ENCODE peak calls at places on chromosome 16, in five cellular contexts. S is HCT116, Y is HepG2, F is GM12878, R is K562. Q is an unnamed sample.

GRCh38 chr16:29726845-29727379 is 18.9 kb downstream of the C16orf54 start:
- DNase-seq in S (no peak), F (no peak), Y (no peak), R (no peak), Q (no peak)

GRCh38 chr16:51290886-51291285 is 139.8 kb upstream of the SALL1 start:
- DNase-seq in R (no peak), Y (no peak), S (no peak), F (no peak), Q (no peak)

GRCh38 chr16:24367186-24367585 is 111.1 kb downstream of the CACNG3 start:
- DNase-seq in R (no peak), S (no peak), F (no peak), Y (no peak), Q (no peak)

GRCh38 chr16:56423584-56424403 is 1.6 kb downstream of the AMFR start:
- DNase-seq in S (no peak), F (peak), R (peak), Y (peak), Q (no peak)

GRCh38 chr16:533391-534088 is 6.0 kb downstream of the CAPN15 start:
- DNase-seq in S (no peak), Y (peak), R (no peak), F (no peak), Q (no peak)

GRCh38 chr16:72985148-72985882 is 62.6 kb downstream of the ZFHX3 start:
- DNase-seq in R (no peak), F (no peak), S (no peak), Y (no peak), Q (no peak)

GRCh38 chr16:24208710-24209109 is 47.4 kb upstream of the CACNG3 start:
- DNase-seq in R (no peak), Y (no peak), F (no peak), S (no peak), Q (no peak)

GRCh38 chr16:30748634-30749445 is 615 bp downstream of the PHKG2 start:
- DNase-seq in S (no peak), Y (no peak), F (no peak), R (peak), Q (no peak)

GRCh38 chr16:64440421-64440831 is 681.4 kb downstream of the CDH11 start:
- DNase-seq in Y (peak), F (no peak), R (no peak), S (no peak), Q (no peak)

GRCh38 chr16:80615751-80616150 is 75.0 kb downstream of the DYNLRB2 start:
- DNase-seq in R (no peak), Y (no peak), F (no peak), S (no peak), Q (no peak)

GRCh38 chr16:14564881-14565687 is 65.0 kb downstream of the PARN start:
- DNase-seq in S (no peak), F (no peak), Y (peak), R (no peak), Q (no peak)

GRCh38 chr16:29994613-29995329 is 646 bp downstream of the HIRIP3 start:
- DNase-seq in Y (no peak), S (no peak), R (peak), F (no peak), Q (no peak)

GRCh38 chr16:2468142-2468724 is 2.9 kb upstream of the NTN3 start:
- DNase-seq in R (no peak), Y (no peak), S (no peak), F (no peak), Q (no peak)

GRCh38 chr16:9092963-9093477 is 1.6 kb downstream of the HAPSTR1 start:
- DNase-seq in S (no peak), Y (no peak), R (peak), F (no peak), Q (no peak)

GRCh38 chr16:53829186-53829747 is 125.3 kb downstream of the FTO start:
- DNase-seq in Y (no peak), F (no peak), R (no peak), S (no peak), Q (no peak)

GRCh38 chr16:6528217-6528616 is 804.4 kb upstream of the RBFOX1 start:
- DNase-seq in Y (peak), R (no peak), F (no peak), S (no peak), Q (no peak)

GRCh38 chr16:20300312-20301097 is 26.8 kb downstream of the GP2 start:
- DNase-seq in Y (peak), R (peak), S (peak), F (peak), Q (peak)

GRCh38 chr16:10081201-10081940 is 100.9 kb downstream of the GRIN2A start:
- DNase-seq in Y (no peak), S (no peak), F (no peak), R (no peak), Q (no peak)

GRCh38 chr16:50193594-50193993 is 40.5 kb downstream of the TENT4B start:
- DNase-seq in Y (no peak), R (no peak), S (no peak), F (no peak), Q (no peak)

GRCh38 chr16:89017543-89017942 is 40.5 kb upstream of the CBFA2T3 start:
- DNase-seq in F (no peak), R (no peak), Y (no peak), S (no peak), Q (no peak)

GRCh38 chr16:79756571-79756970 is 156.0 kb upstream of the MAF start:
- DNase-seq in R (no peak), Y (no peak), F (no peak), S (no peak), Q (no peak)

GRCh38 chr16:78437352-78437968 is 338.0 kb downstream of the WWOX start:
- DNase-seq in S (no peak), Y (peak), R (peak), F (no peak), Q (no peak)

GRCh38 chr16:27972500-27972899 is 91.0 kb downstream of the GSG1L start:
- DNase-seq in Y (peak), S (peak), R (peak), F (peak), Q (peak)

GRCh38 chr16:89962754-89963498 is 14.4 kb downstream of the DEF8 start:
- DNase-seq in F (no peak), S (no peak), Y (no peak), R (no peak), Q (no peak)

GRCh38 chr16:8767176-8767575 is 30.3 kb downstream of the TMEM186 start:
- DNase-seq in S (no peak), Y (no peak), R (no peak), F (no peak), Q (no peak)

GRCh38 chr16:56195151-56195550 is 3.9 kb downstream of the GNAO1 start:
- DNase-seq in Y (no peak), R (no peak), F (no peak), S (no peak), Q (no peak)

GRCh38 chr16:47971225-47971624 is 184.6 kb downstream of the ABCC12 start:
- DNase-seq in R (no peak), F (no peak), S (no peak), Y (no peak), Q (no peak)

GRCh38 chr16:2372684-2373083 is 32.2 kb upstream of the ABCA3 start:
- DNase-seq in F (no peak), S (no peak), Y (no peak), R (no peak), Q (no peak)

GRCh38 chr16:82402665-82403218 is 224.0 kb upstream of the CDH13 start:
- DNase-seq in S (no peak), F (no peak), Y (no peak), R (no peak), Q (no peak)

GRCh38 chr16:31455601-31456314 is 3.5 kb upstream of the ARMC5 start:
- DNase-seq in S (no peak), Y (no peak), F (no peak), R (peak), Q (peak)

GRCh38 chr16:75319513-75320401 is 68.3 kb upstream of the BCAR1 start:
- DNase-seq in S (no peak), Y (no peak), R (no peak), F (peak), Q (no peak)

GRCh38 chr16:53129281-53130192 is 74.7 kb downstream of the CHD9 start:
- DNase-seq in Y (peak), S (no peak), R (peak), F (no peak), Q (no peak)

GRCh38 chr16:57893559-57894389 is 77.2 kb downstream of the CNGB1 start:
- DNase-seq in Y (peak), F (no peak), R (no peak), S (no peak), Q (no peak)
- TF ChIP-seq ZNF274 in Y (no peak), F (no peak), R (no peak), S (no peak), Q (no peak)

DNA sequence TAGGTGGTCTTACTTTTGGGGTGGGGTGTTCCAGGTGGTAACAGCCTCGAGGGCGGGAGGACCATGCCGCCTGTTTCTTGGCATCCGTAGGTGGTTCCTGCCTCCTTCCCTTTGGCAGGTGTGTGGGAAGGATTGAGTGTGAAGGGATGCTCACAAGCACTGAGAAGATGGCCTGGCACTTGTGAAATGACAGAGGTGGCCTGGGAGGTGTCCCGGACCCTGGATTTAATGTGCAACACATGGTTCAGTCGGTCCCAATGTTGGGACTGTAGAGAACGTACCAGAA is 165.8 kb upstream of the FOXF1 start:
- DNase-seq in R (no peak), Y (no peak), S (no peak), F (no peak), Q (no peak)
- H3K27ac ChIP-seq in R (no peak), Y (no peak), S (no peak), F (no peak), Q (no peak)

GRCh38 chr16:87895641-87896141 is 26.4 kb upstream of the SLC7A5 start:
- DNase-seq in F (peak), S (no peak), Y (no peak), R (no peak), Q (no peak)
- TF ChIP-seq ZNF274 in F (no peak), S (no peak), Y (no peak), R (no peak), Q (no peak)

DNA sequence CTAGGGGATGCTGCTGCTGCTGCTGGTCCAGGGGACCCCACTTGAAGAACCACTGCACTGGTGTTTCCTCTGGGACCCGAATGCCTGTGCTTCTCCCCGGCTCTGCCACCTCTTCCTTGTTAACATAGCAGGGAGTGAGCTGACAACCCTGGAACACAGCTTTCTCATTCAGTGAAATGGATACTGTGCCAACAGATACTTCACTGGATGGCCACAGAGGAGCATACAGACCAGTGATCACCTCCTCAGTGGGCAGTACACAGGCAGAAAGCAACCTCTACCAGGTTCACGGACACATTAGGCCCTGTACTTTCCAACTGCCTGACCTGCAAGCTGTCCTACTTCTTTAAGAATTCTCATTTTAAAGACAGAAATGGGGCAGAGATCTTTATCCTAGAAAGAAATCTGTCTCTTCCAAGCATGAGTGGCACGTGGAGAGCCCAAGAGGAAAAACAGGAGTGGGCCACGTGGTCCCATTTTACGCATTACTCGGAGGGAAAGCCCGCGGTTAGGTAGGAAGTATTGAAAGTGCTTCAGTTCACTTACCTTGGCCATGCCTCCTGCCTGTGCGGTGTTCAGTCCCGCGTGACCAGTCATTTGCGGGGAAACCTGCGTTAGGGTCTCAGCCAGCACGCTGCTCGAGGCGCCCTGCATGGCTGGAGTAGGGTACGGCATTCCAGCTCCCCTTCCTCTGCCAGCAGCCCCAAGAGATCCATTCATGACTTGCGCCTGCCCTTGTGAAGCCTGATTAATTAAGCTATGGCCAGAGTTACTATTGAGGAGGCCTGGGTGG is 30.6 kb downstream of the CREBBP start:
- DNase-seq in Y (no peak), S (no peak), F (no peak), R (no peak), Q (no peak)
- H3K27ac ChIP-seq in Y (no peak), S (no peak), F (no peak), R (no peak), Q (no peak)

DNA sequence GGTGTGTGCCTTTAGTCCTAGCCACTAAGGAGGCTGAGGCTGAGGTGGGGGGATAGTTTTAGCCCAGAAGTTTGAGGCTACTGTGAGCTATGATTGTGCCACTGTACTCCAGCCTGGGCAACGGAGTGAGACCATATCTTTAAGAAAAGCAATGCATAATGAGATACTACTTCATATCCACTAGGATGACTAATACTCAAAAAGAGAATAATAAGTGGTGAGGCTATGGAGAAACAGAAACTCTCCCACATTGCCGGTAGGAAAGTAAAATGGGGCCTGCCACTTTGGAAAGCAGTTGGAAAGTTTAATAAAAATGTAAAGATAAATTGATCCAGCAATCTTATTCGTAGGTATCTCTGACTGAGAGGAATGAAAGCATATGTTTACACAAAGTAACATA is 4.6 kb upstream of the NPIPB2 start:
- DNase-seq in R (no peak), F (no peak), Y (no peak), S (no peak), Q (no peak)
- TF ChIP-seq ZNF274 in R (no peak), F (no peak), Y (no peak), S (no peak), Q (no peak)